ENCODE peak calls at places on chromosome 2, in nine cellular contexts. One of them, this sample, is unnamed.

GRCh38 chr2:196486145-196486544 is 153.4 kb upstream of the CCDC150 start:
- DNase-seq in HepG2: no peak
- DNase-seq in GM20000: no peak
- DNase-seq in mammary epithelial cell: no peak
- DNase-seq in GM03348: no peak
- DNase-seq in CD4-positive, alpha-beta T cell: no peak
- DNase-seq in AG08396: no peak
- DNase-seq in fibroblast of villous mesenchyme: no peak
- DNase-seq in EL: no peak
- DNase-seq in this sample: no peak

GRCh38 chr2:189421644-189422043 is 19.6 kb upstream of the WDR75 start:
- DNase-seq in HepG2: no peak
- DNase-seq in GM20000: no peak
- DNase-seq in mammary epithelial cell: peak
- DNase-seq in GM03348: peak
- DNase-seq in CD4-positive, alpha-beta T cell: no peak
- DNase-seq in AG08396: peak
- DNase-seq in fibroblast of villous mesenchyme: peak
- DNase-seq in EL: peak
- DNase-seq in this sample: peak

GRCh38 chr2:2333076-2333475 is 2.0 kb upstream of the MYT1L start:
- DNase-seq in HepG2: no peak
- DNase-seq in GM20000: no peak
- DNase-seq in mammary epithelial cell: no peak
- DNase-seq in GM03348: no peak
- DNase-seq in CD4-positive, alpha-beta T cell: no peak
- DNase-seq in AG08396: no peak
- DNase-seq in fibroblast of villous mesenchyme: no peak
- DNase-seq in EL: no peak
- DNase-seq in this sample: no peak

GRCh38 chr2:15989559-15989958 is 49.2 kb downstream of the MYCN start:
- DNase-seq in HepG2: no peak
- DNase-seq in GM20000: no peak
- DNase-seq in mammary epithelial cell: no peak
- DNase-seq in GM03348: no peak
- DNase-seq in CD4-positive, alpha-beta T cell: no peak
- DNase-seq in AG08396: no peak
- DNase-seq in fibroblast of villous mesenchyme: no peak
- DNase-seq in EL: no peak
- DNase-seq in this sample: no peak

GRCh38 chr2:120732506-120733237 is 3.0 kb upstream of the GLI2 start:
- DNase-seq in HepG2: no peak
- DNase-seq in GM20000: no peak
- DNase-seq in mammary epithelial cell: no peak
- DNase-seq in GM03348: no peak
- DNase-seq in CD4-positive, alpha-beta T cell: no peak
- DNase-seq in AG08396: no peak
- DNase-seq in fibroblast of villous mesenchyme: no peak
- DNase-seq in EL: no peak
- DNase-seq in this sample: no peak

GRCh38 chr2:118539290-118539689 is 308.2 kb downstream of the EN1 start:
- DNase-seq in HepG2: peak
- DNase-seq in GM20000: no peak
- DNase-seq in mammary epithelial cell: no peak
- DNase-seq in GM03348: peak
- DNase-seq in CD4-positive, alpha-beta T cell: no peak
- DNase-seq in AG08396: peak
- DNase-seq in fibroblast of villous mesenchyme: peak
- DNase-seq in EL: peak
- DNase-seq in this sample: peak

GRCh38 chr2:174878537-174879147 is 114.4 kb upstream of the CHRNA1 start:
- DNase-seq in HepG2: no peak
- DNase-seq in GM20000: no peak
- DNase-seq in mammary epithelial cell: peak
- DNase-seq in GM03348: peak
- DNase-seq in CD4-positive, alpha-beta T cell: no peak
- DNase-seq in AG08396: peak
- DNase-seq in fibroblast of villous mesenchyme: peak
- DNase-seq in EL: peak
- DNase-seq in this sample: peak

GRCh38 chr2:55779459-55780421 is 86.1 kb upstream of the PNPT1 start:
- DNase-seq in HepG2: peak
- DNase-seq in GM20000: no peak
- DNase-seq in mammary epithelial cell: peak
- DNase-seq in GM03348: peak
- DNase-seq in CD4-positive, alpha-beta T cell: no peak
- DNase-seq in AG08396: peak
- DNase-seq in fibroblast of villous mesenchyme: peak
- DNase-seq in EL: peak
- DNase-seq in this sample: peak

GRCh38 chr2:132383956-132384355 is 32.6 kb upstream of the GPR39 start:
- DNase-seq in HepG2: no peak
- DNase-seq in GM20000: no peak
- DNase-seq in mammary epithelial cell: no peak
- DNase-seq in GM03348: no peak
- DNase-seq in CD4-positive, alpha-beta T cell: no peak
- DNase-seq in AG08396: no peak
- DNase-seq in fibroblast of villous mesenchyme: no peak
- DNase-seq in EL: no peak
- DNase-seq in this sample: peak

GRCh38 chr2:42228101-42228500 is 58.9 kb downstream of the EML4 start:
- DNase-seq in HepG2: no peak
- DNase-seq in GM20000: no peak
- DNase-seq in mammary epithelial cell: no peak
- DNase-seq in GM03348: no peak
- DNase-seq in CD4-positive, alpha-beta T cell: no peak
- DNase-seq in AG08396: no peak
- DNase-seq in fibroblast of villous mesenchyme: no peak
- DNase-seq in EL: no peak
- DNase-seq in this sample: no peak

GRCh38 chr2:106157416-106157815 is 36.7 kb downstream of the UXS1 start:
- DNase-seq in HepG2: no peak
- DNase-seq in GM20000: no peak
- DNase-seq in mammary epithelial cell: peak
- DNase-seq in GM03348: no peak
- DNase-seq in CD4-positive, alpha-beta T cell: no peak
- DNase-seq in AG08396: no peak
- DNase-seq in fibroblast of villous mesenchyme: no peak
- DNase-seq in EL: no peak
- DNase-seq in this sample: no peak

GRCh38 chr2:30708491-30709290 is 98.6 kb downstream of the CAPN13 start:
- DNase-seq in HepG2: no peak
- DNase-seq in GM20000: no peak
- DNase-seq in mammary epithelial cell: no peak
- DNase-seq in GM03348: peak
- DNase-seq in CD4-positive, alpha-beta T cell: no peak
- DNase-seq in AG08396: peak
- DNase-seq in fibroblast of villous mesenchyme: no peak
- DNase-seq in EL: no peak
- DNase-seq in this sample: no peak

GRCh38 chr2:221774136-221774535 is 202.0 kb upstream of the EPHA4 start:
- DNase-seq in HepG2: no peak
- DNase-seq in GM20000: no peak
- DNase-seq in mammary epithelial cell: no peak
- DNase-seq in GM03348: no peak
- DNase-seq in CD4-positive, alpha-beta T cell: no peak
- DNase-seq in AG08396: no peak
- DNase-seq in fibroblast of villous mesenchyme: no peak
- DNase-seq in EL: no peak
- DNase-seq in this sample: no peak

GRCh38 chr2:150548527-150548926 is 61.1 kb upstream of the RND3 start:
- DNase-seq in HepG2: peak
- DNase-seq in GM20000: no peak
- DNase-seq in mammary epithelial cell: no peak
- DNase-seq in GM03348: no peak
- DNase-seq in CD4-positive, alpha-beta T cell: no peak
- DNase-seq in AG08396: peak
- DNase-seq in fibroblast of villous mesenchyme: peak
- DNase-seq in EL: no peak
- DNase-seq in this sample: no peak

GRCh38 chr2:99710720-99711612 is 221.1 kb upstream of the REV1 start:
- DNase-seq in HepG2: no peak
- DNase-seq in GM20000: no peak
- DNase-seq in mammary epithelial cell: no peak
- DNase-seq in GM03348: peak
- DNase-seq in CD4-positive, alpha-beta T cell: no peak
- DNase-seq in AG08396: peak
- DNase-seq in fibroblast of villous mesenchyme: no peak
- DNase-seq in EL: no peak
- DNase-seq in this sample: peak

GRCh38 chr2:136112317-136112891 is 5.5 kb downstream of the CXCR4 start:
- DNase-seq in HepG2: no peak
- DNase-seq in GM20000: no peak
- DNase-seq in mammary epithelial cell: no peak
- DNase-seq in GM03348: no peak
- DNase-seq in CD4-positive, alpha-beta T cell: no peak
- DNase-seq in AG08396: no peak
- DNase-seq in fibroblast of villous mesenchyme: no peak
- DNase-seq in EL: no peak
- DNase-seq in this sample: no peak

GRCh38 chr2:119008108-119008507 is 66.1 kb downstream of the MARCO start:
- DNase-seq in HepG2: peak
- DNase-seq in GM20000: no peak
- DNase-seq in mammary epithelial cell: peak
- DNase-seq in GM03348: no peak
- DNase-seq in CD4-positive, alpha-beta T cell: no peak
- DNase-seq in AG08396: no peak
- DNase-seq in fibroblast of villous mesenchyme: no peak
- DNase-seq in EL: peak
- DNase-seq in this sample: no peak

GRCh38 chr2:33030326-33030725 is 83.6 kb downstream of the LTBP1 start:
- DNase-seq in HepG2: no peak
- DNase-seq in GM20000: no peak
- DNase-seq in mammary epithelial cell: no peak
- DNase-seq in GM03348: no peak
- DNase-seq in CD4-positive, alpha-beta T cell: no peak
- DNase-seq in AG08396: no peak
- DNase-seq in fibroblast of villous mesenchyme: no peak
- DNase-seq in EL: no peak
- DNase-seq in this sample: no peak

GRCh38 chr2:240410808-240411207 is 24.7 kb upstream of the GPC1 start:
- DNase-seq in HepG2: no peak
- DNase-seq in GM20000: no peak
- DNase-seq in mammary epithelial cell: no peak
- DNase-seq in GM03348: no peak
- DNase-seq in CD4-positive, alpha-beta T cell: no peak
- DNase-seq in AG08396: no peak
- DNase-seq in fibroblast of villous mesenchyme: no peak
- DNase-seq in EL: no peak
- DNase-seq in this sample: no peak

GRCh38 chr2:202269585-202269984 is 4.0 kb downstream of the NOP58 start:
- DNase-seq in HepG2: no peak
- DNase-seq in GM20000: no peak
- DNase-seq in mammary epithelial cell: no peak
- DNase-seq in GM03348: no peak
- DNase-seq in CD4-positive, alpha-beta T cell: no peak
- DNase-seq in AG08396: no peak
- DNase-seq in fibroblast of villous mesenchyme: no peak
- DNase-seq in EL: no peak
- DNase-seq in this sample: no peak

GRCh38 chr2:239033801-239034560 is 186.1 kb downstream of the TWIST2 start:
- DNase-seq in HepG2: no peak
- DNase-seq in GM20000: no peak
- DNase-seq in mammary epithelial cell: no peak
- DNase-seq in GM03348: no peak
- DNase-seq in CD4-positive, alpha-beta T cell: no peak
- DNase-seq in AG08396: no peak
- DNase-seq in fibroblast of villous mesenchyme: peak
- DNase-seq in EL: no peak
- DNase-seq in this sample: no peak

GRCh38 chr2:174771631-174772491 is 7.6 kb upstream of the CHRNA1 start:
- DNase-seq in HepG2: peak
- DNase-seq in GM20000: peak
- DNase-seq in mammary epithelial cell: peak
- DNase-seq in GM03348: peak
- DNase-seq in CD4-positive, alpha-beta T cell: peak
- DNase-seq in AG08396: peak
- DNase-seq in fibroblast of villous mesenchyme: peak
- DNase-seq in EL: peak
- DNase-seq in this sample: peak